ENCODE peak calls at places on chromosomes 11 and 22, in four cellular contexts. One of them, this sample, is unnamed. For H3K9me3, the result is how much of the 10 kb centered on the place peaks cover.

GRCh38 chr22:36374603-36375024 is 13.2 kb downstream of the MYH9 start:
- DNase-seq in SK-N-SH: no peak
- DNase-seq in spleen: no peak
- DNase-seq in psoas muscle: peak
- DNase-seq in this sample: no peak

GRCh38 chr11:10324474-10324873 is 19.6 kb downstream of the ADM start:
- DNase-seq in SK-N-SH: no peak
- DNase-seq in spleen: no peak
- DNase-seq in psoas muscle: no peak
- DNase-seq in this sample: no peak

GRCh38 chr22:46072030-46072881 is 78.1 kb upstream of the PPARA start:
- DNase-seq in SK-N-SH: no peak
- DNase-seq in spleen: peak
- DNase-seq in psoas muscle: peak
- DNase-seq in this sample: no peak

GRCh38 chr11:44726278-44727113 is at the start of gene TSPAN18:
- DNase-seq in SK-N-SH: peak
- DNase-seq in spleen: peak
- DNase-seq in psoas muscle: peak
- DNase-seq in this sample: peak

GRCh38 chr22:31488988-31489617 is 539 bp downstream of the EIF4ENIF1 start:
- DNase-seq in SK-N-SH: peak
- DNase-seq in spleen: peak
- DNase-seq in psoas muscle: peak
- DNase-seq in this sample: no peak

GRCh38 chr11:68424101-68424632 is 36.4 kb upstream of the PPP6R3 start:
- DNase-seq in SK-N-SH: no peak
- DNase-seq in spleen: no peak
- DNase-seq in psoas muscle: no peak
- DNase-seq in this sample: no peak

GRCh38 chr22:27240298-27240885 is 561.2 kb downstream of the MN1 start:
- DNase-seq in SK-N-SH: no peak
- DNase-seq in spleen: no peak
- DNase-seq in psoas muscle: no peak
- DNase-seq in this sample: no peak

GRCh38 chr11:22829231-22830081 is at the start of gene SVIP:
- DNase-seq in SK-N-SH: peak
- DNase-seq in spleen: peak
- DNase-seq in psoas muscle: peak
- DNase-seq in this sample: peak

GRCh38 chr11:10051868-10052586 is 242.0 kb downstream of the SBF2 start:
- DNase-seq in SK-N-SH: no peak
- DNase-seq in spleen: no peak
- DNase-seq in psoas muscle: no peak
- DNase-seq in this sample: no peak

GRCh38 chr11:69199583-69200295 is 44.0 kb downstream of the SMIM38 start:
- DNase-seq in SK-N-SH: no peak
- DNase-seq in spleen: no peak
- DNase-seq in psoas muscle: no peak
- DNase-seq in this sample: no peak

GRCh38 chr22:48923165-48923875 is 904.4 kb downstream of the BRD1 start:
- DNase-seq in SK-N-SH: no peak
- DNase-seq in spleen: no peak
- DNase-seq in psoas muscle: no peak
- DNase-seq in this sample: no peak

GRCh38 chr22:25153961-25154685 is 45.5 kb upstream of the CRYBB3 start:
- DNase-seq in SK-N-SH: peak
- DNase-seq in spleen: no peak
- DNase-seq in psoas muscle: peak
- DNase-seq in this sample: no peak

GRCh38 chr11:126638663-126639062 is 283.2 kb downstream of the ST3GAL4 start:
- DNase-seq in SK-N-SH: peak
- DNase-seq in spleen: no peak
- DNase-seq in psoas muscle: no peak
- DNase-seq in this sample: no peak

GRCh38 chr11:126635511-126635910 is 280.0 kb downstream of the ST3GAL4 start:
- DNase-seq in SK-N-SH: no peak
- DNase-seq in spleen: no peak
- DNase-seq in psoas muscle: no peak
- DNase-seq in this sample: no peak

GRCh38 chr11:126637800-126638175 is 282.3 kb downstream of the ST3GAL4 start:
- DNase-seq in SK-N-SH: no peak
- DNase-seq in spleen: no peak
- DNase-seq in psoas muscle: no peak
- DNase-seq in this sample: no peak

GRCh38 chr11:126634963-126635362 is 279.5 kb downstream of the ST3GAL4 start:
- DNase-seq in SK-N-SH: no peak
- DNase-seq in spleen: no peak
- DNase-seq in psoas muscle: no peak
- DNase-seq in this sample: no peak

DNA sequence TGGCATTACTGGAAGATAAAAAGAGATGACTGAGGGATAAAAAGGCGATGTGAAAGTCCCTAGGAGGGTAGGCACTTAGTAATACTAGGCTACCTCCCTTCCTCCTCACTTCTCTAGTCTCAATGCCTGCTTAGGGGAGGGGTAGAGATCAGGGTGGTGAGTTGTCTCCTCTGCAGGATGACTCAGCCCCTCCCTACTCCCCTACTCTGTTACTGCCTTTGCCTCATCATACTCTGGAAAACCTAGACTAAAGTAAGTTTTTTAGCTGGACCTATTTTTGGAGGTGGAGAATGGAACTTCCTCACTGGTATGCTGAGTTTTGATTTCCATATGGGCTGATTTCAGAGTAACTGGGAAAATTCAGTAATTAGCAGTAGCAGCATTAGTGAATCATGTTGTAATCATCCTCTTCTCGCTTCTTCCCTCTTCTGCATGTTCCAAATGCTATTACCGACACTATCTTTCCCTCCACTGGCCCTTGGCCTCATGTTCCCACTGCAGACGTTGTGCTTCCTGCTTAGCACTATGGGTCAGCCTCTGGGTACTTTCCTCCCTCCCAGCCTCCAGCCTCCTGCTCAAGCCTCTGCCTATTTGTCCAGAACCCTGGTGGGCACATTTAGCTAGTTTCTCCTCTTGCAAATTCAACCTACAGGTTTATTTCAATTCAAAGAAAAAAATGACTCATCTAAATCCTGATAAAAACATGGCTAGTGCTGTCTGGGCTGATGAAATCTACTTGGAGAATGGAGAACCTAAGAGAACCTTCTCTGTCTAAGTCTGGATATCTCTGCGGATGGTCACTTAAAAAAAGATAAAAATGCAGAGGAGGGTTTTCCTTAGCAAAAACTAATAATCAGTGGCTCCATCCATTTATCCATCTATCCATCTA is 281.7 kb downstream of the ST3GAL4 start:
- DNase-seq in SK-N-SH: no peak
- DNase-seq in spleen: no peak
- DNase-seq in psoas muscle: no peak
- DNase-seq in this sample: no peak
- H3K9me3 ChIP-seq in SK-N-SH: under half
- H3K9me3 ChIP-seq in spleen: under half
- H3K9me3 ChIP-seq in psoas muscle: under half
- H3K9me3 ChIP-seq in this sample: under half

GRCh38 chr11:14345668-14346067 is 13.3 kb downstream of the RRAS2 start:
- DNase-seq in SK-N-SH: no peak
- DNase-seq in spleen: no peak
- DNase-seq in psoas muscle: no peak
- DNase-seq in this sample: no peak
- H3K9me3 ChIP-seq in SK-N-SH: under half
- H3K9me3 ChIP-seq in spleen: under half
- H3K9me3 ChIP-seq in psoas muscle: under half
- H3K9me3 ChIP-seq in this sample: under half

GRCh38 chr22:47597041-47597440 is 834.6 kb downstream of the TBC1D22A start:
- DNase-seq in SK-N-SH: no peak
- DNase-seq in spleen: no peak
- DNase-seq in psoas muscle: no peak
- DNase-seq in this sample: no peak
- H3K9me3 ChIP-seq in SK-N-SH: under half
- H3K9me3 ChIP-seq in spleen: under half
- H3K9me3 ChIP-seq in psoas muscle: under half
- H3K9me3 ChIP-seq in this sample: under half

DNA sequence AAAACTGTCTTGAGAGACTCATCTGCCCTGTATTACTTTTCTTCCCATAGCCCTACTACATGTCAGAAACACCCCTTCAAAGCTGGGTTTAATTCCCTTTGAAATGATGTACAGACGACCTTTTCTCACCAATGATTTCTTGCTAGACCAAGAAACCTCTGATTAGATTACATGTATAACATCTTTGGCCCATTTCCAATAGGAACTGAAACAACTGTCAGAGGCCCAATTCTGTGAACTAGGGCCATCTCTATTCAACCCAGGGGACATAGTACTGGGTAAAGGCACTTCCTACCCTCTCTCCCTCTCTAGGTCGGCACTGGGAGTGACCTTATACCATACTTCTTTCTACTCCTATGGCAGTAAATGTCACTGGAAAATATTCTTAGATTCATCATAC is 19.4 kb downstream of the NPAT start:
- DNase-seq in SK-N-SH: no peak
- DNase-seq in spleen: no peak
- DNase-seq in psoas muscle: no peak
- DNase-seq in this sample: no peak
- H3K9me3 ChIP-seq in SK-N-SH: under half
- H3K9me3 ChIP-seq in spleen: under half
- H3K9me3 ChIP-seq in psoas muscle: under half
- H3K9me3 ChIP-seq in this sample: under half

DNA sequence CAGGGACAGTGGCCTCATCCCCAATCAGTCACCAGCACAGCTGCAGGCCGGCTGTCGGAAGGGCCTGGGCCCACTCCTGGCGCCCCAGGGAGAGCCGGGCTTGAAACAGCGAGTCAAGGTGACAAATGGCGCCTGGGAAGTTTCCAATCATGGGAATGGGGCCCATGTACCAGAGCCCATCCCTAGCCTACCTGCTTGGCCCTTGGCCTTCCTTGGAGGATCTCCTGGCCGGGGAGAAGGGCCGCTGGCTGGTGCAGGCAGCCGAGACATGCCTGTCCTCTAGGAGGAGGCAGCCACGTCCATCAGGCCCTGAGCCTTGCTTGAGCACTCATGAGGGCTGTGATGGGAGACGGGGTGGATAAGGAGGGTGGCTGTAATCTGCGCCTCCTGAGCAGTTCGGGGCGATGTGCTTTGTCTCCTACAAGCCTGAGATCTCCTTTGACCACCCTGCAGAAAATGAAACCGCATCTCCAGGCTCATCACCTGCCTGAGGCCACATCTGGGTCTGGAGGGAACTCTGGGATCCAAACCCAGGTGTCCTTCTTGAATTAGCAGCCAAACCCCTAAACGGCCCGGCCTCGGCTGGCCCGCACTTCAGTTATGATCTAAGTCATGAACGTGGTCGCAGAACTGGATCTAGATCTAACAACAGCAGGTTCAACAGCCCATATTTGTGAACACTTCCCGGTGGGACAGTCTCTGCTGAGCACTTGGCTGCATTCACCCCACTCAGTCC is 862.0 kb downstream of the TBC1D22A start:
- DNase-seq in SK-N-SH: no peak
- DNase-seq in spleen: no peak
- DNase-seq in psoas muscle: no peak
- DNase-seq in this sample: no peak
- H3K9me3 ChIP-seq in SK-N-SH: under half
- H3K9me3 ChIP-seq in spleen: under half
- H3K9me3 ChIP-seq in psoas muscle: under half
- H3K9me3 ChIP-seq in this sample: under half

GRCh38 chr11:134668076-134668475 is 256.0 kb upstream of the B3GAT1 start:
- DNase-seq in SK-N-SH: no peak
- DNase-seq in spleen: peak
- DNase-seq in psoas muscle: no peak
- DNase-seq in this sample: no peak
- H3K9me3 ChIP-seq in SK-N-SH: under half
- H3K9me3 ChIP-seq in spleen: under half
- H3K9me3 ChIP-seq in psoas muscle: under half
- H3K9me3 ChIP-seq in this sample: under half

GRCh38 chr11:29518389-29519174 is 498.2 kb downstream of the KCNA4 start:
- DNase-seq in SK-N-SH: no peak
- DNase-seq in spleen: no peak
- DNase-seq in psoas muscle: no peak
- DNase-seq in this sample: no peak
- H3K9me3 ChIP-seq in SK-N-SH: under half
- H3K9me3 ChIP-seq in spleen: under half
- H3K9me3 ChIP-seq in psoas muscle: under half
- H3K9me3 ChIP-seq in this sample: under half

GRCh38 chr11:122976734-122977454 is 4.7 kb downstream of the BSX start:
- DNase-seq in SK-N-SH: peak
- DNase-seq in spleen: no peak
- DNase-seq in psoas muscle: no peak
- DNase-seq in this sample: no peak

GRCh38 chr11:122978303-122978620 is 3.4 kb downstream of the BSX start:
- DNase-seq in SK-N-SH: no peak
- DNase-seq in spleen: no peak
- DNase-seq in psoas muscle: no peak
- DNase-seq in this sample: no peak

GRCh38 chr11:122977455-122978302 is 4.0 kb downstream of the BSX start:
- DNase-seq in SK-N-SH: peak
- DNase-seq in spleen: no peak
- DNase-seq in psoas muscle: no peak
- DNase-seq in this sample: no peak

GRCh38 chr11:122979103-122979814 is 2.4 kb downstream of the BSX start:
- DNase-seq in SK-N-SH: no peak
- DNase-seq in spleen: no peak
- DNase-seq in psoas muscle: no peak
- DNase-seq in this sample: no peak

DNA sequence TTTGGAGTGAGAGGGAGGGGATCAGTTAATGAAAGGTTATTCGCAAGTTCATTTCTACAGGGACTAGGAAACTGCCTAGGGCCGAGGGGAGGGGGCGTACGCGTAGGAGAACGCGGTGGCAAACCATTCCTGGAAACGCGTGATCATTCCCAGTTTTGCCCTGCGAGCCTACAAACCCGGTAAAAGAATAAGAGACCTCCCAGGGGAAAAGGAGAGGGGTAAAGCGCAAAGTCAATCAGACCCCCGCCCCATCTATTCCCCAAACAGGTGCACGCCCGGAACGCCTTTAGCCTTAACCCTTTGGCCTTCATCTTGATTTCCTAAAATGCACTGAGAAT is 5.3 kb downstream of the BSX start:
- DNase-seq in SK-N-SH: no peak
- DNase-seq in spleen: no peak
- DNase-seq in psoas muscle: no peak
- DNase-seq in this sample: no peak
- H3K9me3 ChIP-seq in SK-N-SH: under half
- H3K9me3 ChIP-seq in spleen: under half
- H3K9me3 ChIP-seq in psoas muscle: under half
- H3K9me3 ChIP-seq in this sample: under half

GRCh38 chr22:47396105-47396504 is 633.7 kb downstream of the TBC1D22A start:
- DNase-seq in SK-N-SH: no peak
- DNase-seq in spleen: peak
- DNase-seq in psoas muscle: no peak
- DNase-seq in this sample: no peak

GRCh38 chr22:47397673-47398072 is 635.2 kb downstream of the TBC1D22A start:
- DNase-seq in SK-N-SH: no peak
- DNase-seq in spleen: peak
- DNase-seq in psoas muscle: no peak
- DNase-seq in this sample: no peak

GRCh38 chr22:47394504-47395440 is 632.3 kb downstream of the TBC1D22A start:
- DNase-seq in SK-N-SH: no peak
- DNase-seq in spleen: peak
- DNase-seq in psoas muscle: no peak
- DNase-seq in this sample: no peak

GRCh38 chr22:47396515-47396914 is 634.1 kb downstream of the TBC1D22A start:
- DNase-seq in SK-N-SH: no peak
- DNase-seq in spleen: peak
- DNase-seq in psoas muscle: no peak
- DNase-seq in this sample: no peak

GRCh38 chr22:47395481-47395880 is 633.0 kb downstream of the TBC1D22A start:
- DNase-seq in SK-N-SH: no peak
- DNase-seq in spleen: peak
- DNase-seq in psoas muscle: no peak
- DNase-seq in this sample: no peak
- H3K9me3 ChIP-seq in SK-N-SH: under half
- H3K9me3 ChIP-seq in spleen: under half
- H3K9me3 ChIP-seq in psoas muscle: under half
- H3K9me3 ChIP-seq in this sample: under half

This sample was measured in K562.